ENCODE peak calls at places on chromosomes 13 and 19, in seven cellular contexts. One of them, this sample, is unnamed.

GRCh38 chr19:3387645-3388589 is 21.5 kb downstream of the NFIC start:
- DNase-seq in head of caudate nucleus: peak
- DNase-seq in AML-193: no peak
- DNase-seq in T-helper 9 cell: no peak
- DNase-seq in dermis microvascular lymphatic vessel endothelial cell: no peak
- DNase-seq in progenitor cell of endocrine pancreas: no peak
- DNase-seq in EL: peak
- DNase-seq in this sample: no peak

GRCh38 chr19:33348301-33349010 is 25.1 kb upstream of the CEBPG start:
- DNase-seq in head of caudate nucleus: no peak
- DNase-seq in EL: peak
- DNase-seq in dermis microvascular lymphatic vessel endothelial cell: no peak
- DNase-seq in T-helper 9 cell: no peak
- DNase-seq in AML-193: no peak
- DNase-seq in progenitor cell of endocrine pancreas: no peak
- DNase-seq in this sample: no peak

GRCh38 chr19:13881231-13881691 is 4.3 kb downstream of the NANOS3 start:
- DNase-seq in head of caudate nucleus: no peak
- DNase-seq in progenitor cell of endocrine pancreas: no peak
- DNase-seq in T-helper 9 cell: no peak
- DNase-seq in EL: peak
- DNase-seq in dermis microvascular lymphatic vessel endothelial cell: no peak
- DNase-seq in AML-193: no peak
- DNase-seq in this sample: no peak

GRCh38 chr13:77500094-77500493 is 35.4 kb upstream of the SCEL start:
- DNase-seq in T-helper 9 cell: no peak
- DNase-seq in dermis microvascular lymphatic vessel endothelial cell: no peak
- DNase-seq in AML-193: no peak
- DNase-seq in head of caudate nucleus: no peak
- DNase-seq in EL: no peak
- DNase-seq in progenitor cell of endocrine pancreas: no peak
- DNase-seq in this sample: no peak

GRCh38 chr13:30153871-30154426 is 153.4 kb downstream of the KATNAL1 start:
- DNase-seq in T-helper 9 cell: no peak
- DNase-seq in progenitor cell of endocrine pancreas: no peak
- DNase-seq in AML-193: no peak
- DNase-seq in EL: peak
- DNase-seq in head of caudate nucleus: no peak
- DNase-seq in dermis microvascular lymphatic vessel endothelial cell: no peak
- DNase-seq in this sample: no peak

GRCh38 chr13:66996503-66996902 is 233.6 kb downstream of the PCDH9 start:
- DNase-seq in EL: no peak
- DNase-seq in dermis microvascular lymphatic vessel endothelial cell: no peak
- DNase-seq in T-helper 9 cell: no peak
- DNase-seq in head of caudate nucleus: no peak
- DNase-seq in progenitor cell of endocrine pancreas: no peak
- DNase-seq in AML-193: no peak
- DNase-seq in this sample: no peak

GRCh38 chr13:94778986-94779385 is 66.6 kb upstream of the SOX21 start:
- DNase-seq in EL: no peak
- DNase-seq in T-helper 9 cell: no peak
- DNase-seq in dermis microvascular lymphatic vessel endothelial cell: no peak
- DNase-seq in head of caudate nucleus: no peak
- DNase-seq in AML-193: no peak
- DNase-seq in progenitor cell of endocrine pancreas: no peak
- DNase-seq in this sample: no peak

GRCh38 chr13:95484052-95484451 is 68.5 kb upstream of the CLDN10 start:
- DNase-seq in progenitor cell of endocrine pancreas: no peak
- DNase-seq in dermis microvascular lymphatic vessel endothelial cell: no peak
- DNase-seq in head of caudate nucleus: no peak
- DNase-seq in AML-193: no peak
- DNase-seq in EL: no peak
- DNase-seq in T-helper 9 cell: no peak
- DNase-seq in this sample: no peak

GRCh38 chr13:44238011-44238421 is 135.6 kb upstream of the SERP2 start:
- DNase-seq in head of caudate nucleus: no peak
- DNase-seq in dermis microvascular lymphatic vessel endothelial cell: no peak
- DNase-seq in AML-193: no peak
- DNase-seq in progenitor cell of endocrine pancreas: no peak
- DNase-seq in EL: no peak
- DNase-seq in T-helper 9 cell: no peak
- DNase-seq in this sample: no peak

GRCh38 chr19:7515471-7516226 is at the start of gene ZNF358:
- DNase-seq in progenitor cell of endocrine pancreas: peak
- DNase-seq in T-helper 9 cell: no peak
- DNase-seq in AML-193: no peak
- DNase-seq in dermis microvascular lymphatic vessel endothelial cell: no peak
- DNase-seq in head of caudate nucleus: peak
- DNase-seq in EL: peak
- DNase-seq in this sample: peak

GRCh38 chr19:18610245-18610555 is 2.5 kb upstream of the TMEM59L start:
- DNase-seq in AML-193: no peak
- DNase-seq in progenitor cell of endocrine pancreas: no peak
- DNase-seq in dermis microvascular lymphatic vessel endothelial cell: no peak
- DNase-seq in T-helper 9 cell: no peak
- DNase-seq in EL: no peak
- DNase-seq in head of caudate nucleus: no peak
- DNase-seq in this sample: no peak

GRCh38 chr19:18259848-18260247 is 14.4 kb downstream of the IQCN start:
- DNase-seq in AML-193: no peak
- DNase-seq in EL: no peak
- DNase-seq in dermis microvascular lymphatic vessel endothelial cell: no peak
- DNase-seq in head of caudate nucleus: no peak
- DNase-seq in T-helper 9 cell: no peak
- DNase-seq in progenitor cell of endocrine pancreas: no peak
- DNase-seq in this sample: no peak

GRCh38 chr19:35213678-35214632 is 14.6 kb downstream of the FAM187B start:
- DNase-seq in dermis microvascular lymphatic vessel endothelial cell: peak
- DNase-seq in EL: peak
- DNase-seq in AML-193: peak
- DNase-seq in progenitor cell of endocrine pancreas: no peak
- DNase-seq in head of caudate nucleus: no peak
- DNase-seq in T-helper 9 cell: peak
- DNase-seq in this sample: no peak

GRCh38 chr19:45883586-45883880 is 2.4 kb downstream of the IRF2BP1 start:
- DNase-seq in progenitor cell of endocrine pancreas: no peak
- DNase-seq in AML-193: no peak
- DNase-seq in EL: no peak
- DNase-seq in dermis microvascular lymphatic vessel endothelial cell: no peak
- DNase-seq in head of caudate nucleus: no peak
- DNase-seq in T-helper 9 cell: no peak
- DNase-seq in this sample: no peak

GRCh38 chr13:112636401-112636975 is 48.5 kb upstream of the TUBGCP3 start:
- DNase-seq in AML-193: no peak
- DNase-seq in progenitor cell of endocrine pancreas: no peak
- DNase-seq in T-helper 9 cell: no peak
- DNase-seq in dermis microvascular lymphatic vessel endothelial cell: no peak
- DNase-seq in head of caudate nucleus: no peak
- DNase-seq in EL: no peak
- DNase-seq in this sample: no peak

GRCh38 chr13:110197471-110197870 is 109.5 kb downstream of the COL4A1 start:
- DNase-seq in head of caudate nucleus: no peak
- DNase-seq in dermis microvascular lymphatic vessel endothelial cell: no peak
- DNase-seq in progenitor cell of endocrine pancreas: no peak
- DNase-seq in EL: no peak
- DNase-seq in AML-193: no peak
- DNase-seq in T-helper 9 cell: no peak
- DNase-seq in this sample: no peak

GRCh38 chr13:92821324-92821723 is 405.3 kb upstream of the GPC6 start:
- DNase-seq in head of caudate nucleus: no peak
- DNase-seq in T-helper 9 cell: no peak
- DNase-seq in progenitor cell of endocrine pancreas: no peak
- DNase-seq in dermis microvascular lymphatic vessel endothelial cell: no peak
- DNase-seq in EL: no peak
- DNase-seq in AML-193: no peak
- DNase-seq in this sample: no peak

GRCh38 chr19:23409392-23410048 is 14.2 kb upstream of the ZNF91 start:
- DNase-seq in progenitor cell of endocrine pancreas: no peak
- DNase-seq in head of caudate nucleus: no peak
- DNase-seq in AML-193: no peak
- DNase-seq in EL: no peak
- DNase-seq in dermis microvascular lymphatic vessel endothelial cell: no peak
- DNase-seq in T-helper 9 cell: no peak
- DNase-seq in this sample: no peak

GRCh38 chr13:21121616-21122015 is 54.7 kb downstream of the SKA3 start:
- DNase-seq in EL: no peak
- DNase-seq in AML-193: no peak
- DNase-seq in T-helper 9 cell: no peak
- DNase-seq in dermis microvascular lymphatic vessel endothelial cell: no peak
- DNase-seq in progenitor cell of endocrine pancreas: no peak
- DNase-seq in head of caudate nucleus: no peak
- DNase-seq in this sample: no peak

GRCh38 chr19:21482863-21483276 is 22.5 kb upstream of the ZNF429 start:
- DNase-seq in head of caudate nucleus: no peak
- DNase-seq in dermis microvascular lymphatic vessel endothelial cell: no peak
- DNase-seq in T-helper 9 cell: peak
- DNase-seq in AML-193: peak
- DNase-seq in progenitor cell of endocrine pancreas: no peak
- DNase-seq in EL: peak
- DNase-seq in this sample: no peak

GRCh38 chr13:30338952-30339351 is 31.6 kb upstream of the KATNAL1 start:
- DNase-seq in EL: no peak
- DNase-seq in progenitor cell of endocrine pancreas: no peak
- DNase-seq in head of caudate nucleus: no peak
- DNase-seq in dermis microvascular lymphatic vessel endothelial cell: no peak
- DNase-seq in AML-193: no peak
- DNase-seq in T-helper 9 cell: no peak
- DNase-seq in this sample: no peak

GRCh38 chr19:1503089-1503924 is 9.5 kb downstream of the ADAMTSL5 start:
- DNase-seq in EL: peak
- DNase-seq in T-helper 9 cell: peak
- DNase-seq in head of caudate nucleus: peak
- DNase-seq in dermis microvascular lymphatic vessel endothelial cell: no peak
- DNase-seq in AML-193: peak
- DNase-seq in progenitor cell of endocrine pancreas: no peak
- DNase-seq in this sample: peak

GRCh38 chr13:24270639-24271131 is 38.7 kb upstream of the C1QTNF9 start:
- DNase-seq in T-helper 9 cell: peak
- DNase-seq in AML-193: peak
- DNase-seq in progenitor cell of endocrine pancreas: no peak
- DNase-seq in dermis microvascular lymphatic vessel endothelial cell: no peak
- DNase-seq in head of caudate nucleus: peak
- DNase-seq in EL: peak
- DNase-seq in this sample: no peak

GRCh38 chr19:53520547-53521372 is 17.2 kb upstream of the ZNF331 start:
- DNase-seq in EL: peak
- DNase-seq in head of caudate nucleus: peak
- DNase-seq in AML-193: peak
- DNase-seq in T-helper 9 cell: peak
- DNase-seq in progenitor cell of endocrine pancreas: peak
- DNase-seq in dermis microvascular lymphatic vessel endothelial cell: peak
- DNase-seq in this sample: peak

GRCh38 chr13:111178417-111178816 is 63.3 kb downstream of the ARHGEF7 start:
- DNase-seq in AML-193: no peak
- DNase-seq in EL: no peak
- DNase-seq in T-helper 9 cell: no peak
- DNase-seq in head of caudate nucleus: no peak
- DNase-seq in progenitor cell of endocrine pancreas: no peak
- DNase-seq in dermis microvascular lymphatic vessel endothelial cell: no peak
- DNase-seq in this sample: no peak

GRCh38 chr19:15913830-15914229 is 16.0 kb upstream of the CYP4F2 start:
- DNase-seq in head of caudate nucleus: no peak
- DNase-seq in progenitor cell of endocrine pancreas: no peak
- DNase-seq in AML-193: no peak
- DNase-seq in EL: no peak
- DNase-seq in T-helper 9 cell: no peak
- DNase-seq in dermis microvascular lymphatic vessel endothelial cell: no peak
- DNase-seq in this sample: no peak

GRCh38 chr19:45528744-45529453 is 21.6 kb downstream of the VASP start:
- DNase-seq in T-helper 9 cell: no peak
- DNase-seq in AML-193: no peak
- DNase-seq in dermis microvascular lymphatic vessel endothelial cell: no peak
- DNase-seq in progenitor cell of endocrine pancreas: peak
- DNase-seq in EL: no peak
- DNase-seq in head of caudate nucleus: peak
- DNase-seq in this sample: no peak